ENCODE peak calls at places on chromosomes 3 and 15, in four cellular contexts. V is psoas muscle, X is H1, N is uterus. A is an unnamed sample. For H3K4me1, the result is how much of the 10 kb centered on the place peaks cover.

GRCh38 chr3:186532641-186533072 is 11.5 kb downstream of the CRYGS start:
- DNase-seq in V (no peak), N (no peak), X (no peak), A (no peak)

GRCh38 chr3:116743062-116743461 is 33.5 kb downstream of the TUSC7 start:
- DNase-seq in X (no peak), V (no peak), N (no peak), A (no peak)

GRCh38 chr15:39804026-39804425 is 21.4 kb upstream of the FSIP1 start:
- DNase-seq in N (no peak), V (no peak), X (no peak), A (no peak)

GRCh38 chr3:71217640-71218222 is 365.8 kb downstream of the FOXP1 start:
- DNase-seq in N (no peak), X (no peak), V (no peak), A (peak)

GRCh38 chr3:47355010-47355409 is 25.8 kb upstream of the PTPN23 start:
- DNase-seq in X (no peak), V (no peak), N (no peak), A (no peak)

GRCh38 chr15:46525984-46526725 is 891.3 kb downstream of the SQOR start:
- DNase-seq in N (no peak), V (no peak), X (no peak), A (no peak)

GRCh38 chr15:41940441-41940857 is 31.9 kb downstream of the EHD4 start:
- DNase-seq in N (no peak), X (no peak), V (peak), A (no peak)

GRCh38 chr3:170572665-170573253 is 13.1 kb downstream of the SLC7A14 start:
- DNase-seq in N (no peak), V (no peak), X (no peak), A (no peak)

GRCh38 chr15:91126080-91126479 is 26.0 kb downstream of the SV2B start:
- DNase-seq in N (no peak), V (no peak), X (no peak), A (no peak)

GRCh38 chr3:133487204-133487603 is 86.3 kb upstream of the CDV3 start:
- DNase-seq in X (no peak), N (no peak), V (no peak), A (no peak)

GRCh38 chr3:133489466-133490085 is 83.9 kb upstream of the CDV3 start:
- DNase-seq in N (no peak), X (no peak), V (no peak), A (no peak)

GRCh38 chr3:133488785-133489367 is 84.6 kb upstream of the CDV3 start:
- DNase-seq in X (no peak), N (no peak), V (no peak), A (no peak)

GRCh38 chr3:133486658-133487057 is 86.8 kb downstream of the BFSP2 start:
- DNase-seq in X (no peak), V (no peak), N (no peak), A (no peak)

GRCh38 chr3:133487920-133488540 is 85.5 kb upstream of the CDV3 start:
- DNase-seq in X (no peak), N (no peak), V (no peak), A (no peak)
- TF ChIP-seq CTCF in X (peak), N (peak), V (peak), A (no peak)

DNA sequence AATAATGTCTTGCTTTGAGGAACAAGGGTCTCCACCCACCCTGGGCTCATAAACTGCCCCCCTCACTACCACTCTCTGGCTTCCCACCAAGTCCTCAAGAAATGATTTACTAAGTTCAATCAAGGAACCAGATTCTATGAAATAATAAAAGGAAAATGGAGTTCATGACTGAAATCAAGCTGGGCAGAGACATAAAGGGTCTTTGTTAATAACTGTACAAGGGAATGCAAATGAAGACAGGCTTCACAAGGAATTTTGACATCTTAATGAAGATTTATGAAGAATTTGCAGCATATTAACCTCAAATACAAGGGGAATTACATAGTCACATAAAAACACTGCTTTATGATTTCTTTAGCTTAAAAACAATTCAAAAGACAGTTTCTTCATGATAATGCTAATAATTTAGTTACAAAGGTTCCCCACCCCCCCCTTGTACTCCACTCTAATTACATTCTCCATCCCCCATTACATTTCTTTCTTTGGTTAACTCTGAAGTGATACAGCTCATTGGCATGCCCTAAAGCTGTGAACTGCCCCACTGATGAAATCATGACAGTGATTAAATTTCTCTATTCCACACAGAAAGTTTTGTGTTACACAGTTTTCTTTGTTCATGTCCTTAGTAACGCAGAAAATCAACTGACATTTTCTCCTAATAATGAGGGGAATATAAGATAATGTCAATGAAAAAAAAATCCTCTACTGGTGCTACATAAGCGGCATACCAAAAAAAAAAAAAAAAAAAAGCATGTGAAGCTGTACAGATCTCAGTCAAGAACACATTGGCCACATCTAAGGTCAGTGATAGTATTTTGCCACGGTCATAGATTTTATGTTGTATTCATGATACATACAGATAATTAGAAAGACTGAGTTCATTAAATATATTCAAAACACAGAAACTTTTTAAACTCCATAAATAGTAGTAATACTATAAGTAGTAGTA is 54.4 kb downstream of the WWTR1 start:
- DNase-seq in X (no peak), V (no peak), N (no peak), A (no peak)
- H3K4me1 ChIP-seq in X (under half), V (under half), N (under half), A (under half)

DNA sequence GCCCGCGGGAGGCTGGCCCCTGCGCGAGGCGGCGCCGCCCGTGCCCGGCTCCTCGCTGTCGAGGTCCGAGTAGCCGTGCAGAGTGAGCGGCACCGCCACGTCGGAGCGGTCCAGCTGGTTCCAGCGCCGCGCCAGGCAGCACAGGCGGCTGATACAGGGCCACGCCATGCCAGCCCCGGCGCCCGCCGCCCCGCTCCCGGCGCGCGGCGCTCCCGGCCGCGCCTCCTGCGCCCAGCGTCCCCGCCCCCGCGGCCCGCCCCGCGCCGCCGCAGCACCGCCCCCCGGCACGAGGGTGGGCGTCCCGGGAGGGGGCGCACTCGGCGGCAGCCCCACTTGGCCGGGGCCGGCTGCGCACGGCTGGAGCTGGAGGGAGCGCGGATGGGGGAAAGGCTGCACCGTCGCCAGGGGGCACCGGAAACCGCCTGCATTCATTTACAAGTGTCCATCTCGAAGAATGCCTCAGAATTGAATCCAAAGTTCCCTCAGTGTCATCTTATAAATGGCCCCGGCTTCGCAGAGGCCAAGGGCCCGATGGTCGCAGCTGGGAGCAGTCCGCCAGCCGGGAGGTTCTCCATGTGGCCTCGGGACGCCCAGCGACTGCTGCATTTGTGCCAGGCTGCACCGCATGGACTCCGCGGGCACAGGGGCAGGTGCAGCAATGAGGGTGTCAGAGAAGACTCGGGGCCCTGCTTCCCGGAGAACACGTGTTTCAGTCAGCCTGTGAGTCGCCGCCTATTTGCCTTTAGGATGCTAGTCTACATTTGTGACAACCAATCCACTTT is at the start of gene MAP6D1:
- DNase-seq in N (peak), V (peak), X (peak), A (peak)
- H3K27ac ChIP-seq in N (no peak), V (peak), X (no peak), A (peak)

DNA sequence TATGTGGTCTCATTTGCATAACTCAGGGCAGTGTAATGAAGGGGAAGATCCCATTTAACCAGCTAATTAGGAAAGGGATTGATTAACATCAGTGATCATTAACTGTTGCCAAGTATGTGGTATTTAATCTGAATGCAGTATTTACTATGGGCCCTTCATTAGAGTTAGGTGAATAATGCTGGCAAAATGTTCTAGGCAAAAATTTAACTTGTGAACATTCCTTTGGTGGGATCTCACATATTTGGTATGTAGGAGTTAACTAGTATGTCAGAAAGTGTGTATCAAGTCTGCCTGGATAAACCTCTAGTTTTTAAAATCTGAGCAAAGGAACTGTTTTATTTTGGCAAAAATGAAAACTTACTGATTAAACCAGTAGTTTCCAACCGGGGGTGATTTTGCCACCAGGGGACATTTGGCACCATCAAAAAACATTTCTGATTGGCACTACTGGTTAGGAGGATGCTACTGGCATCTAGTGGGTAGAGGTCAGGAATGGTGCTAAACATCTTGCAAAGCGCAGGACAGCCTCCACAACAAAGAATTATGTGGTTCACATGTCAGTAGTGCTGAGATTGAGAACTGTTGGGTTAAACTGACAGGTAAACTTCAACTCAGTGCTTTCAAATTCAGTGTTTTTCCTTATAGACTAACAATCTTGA is 22.5 kb downstream of the LRTM1 start:
- DNase-seq in N (no peak), V (no peak), X (no peak), A (no peak)
- TF ChIP-seq CTCF in N (no peak), V (no peak), X (no peak), A (no peak)

A was measured in gastrocnemius medialis.